ENCODE peak calls at places on chromosomes 2 and 18, in ten cellular contexts. E is GM12891, H is sigmoid colon, W is GM12892, R is HepG2, D is upper lobe of left lung, N is transverse colon, Y is vagina, X is HL-60, J is esophagus muscularis mucosa. M is an unnamed sample.

GRCh38 chr18:11980148-11980554 is 1.2 kb upstream of the IMPA2 start:
- DNase-seq in R (no peak), D (peak; percentile 36), E (no peak), H (no peak), Y (no peak), J (no peak), W (no peak), X (no peak), N (no peak), M (no peak)

GRCh38 chr2:158732573-158733429 is 62.3 kb upstream of the DAPL1 start:
- DNase-seq in Y (peak; percentile 44), D (no peak), E (no peak), R (no peak), J (no peak), H (no peak), X (no peak), N (no peak), W (no peak), M (no peak)

GRCh38 chr2:42296226-42296625 is 64.8 kb downstream of the COX7A2L start:
- DNase-seq in W (no peak), N (no peak), H (no peak), D (no peak), R (no peak), Y (no peak), E (no peak), J (no peak), X (no peak), M (no peak)

GRCh38 chr2:92073815-92074548 is 2797.2 kb upstream of the TEKT4 start:
- DNase-seq in E (no peak), H (peak; percentile 47), N (no peak), Y (no peak), W (no peak), X (no peak), R (no peak), J (no peak), D (no peak), M (no peak)

GRCh38 chr18:51654441-51655326 is 457.2 kb upstream of the MEX3C start:
- DNase-seq in E (peak; percentile 8), J (no peak), W (no peak), R (no peak), N (no peak), X (no peak), Y (no peak), H (no peak), D (no peak), M (no peak)

GRCh38 chr2:122530812-122531211 is 775.4 kb downstream of the TSN start:
- DNase-seq in H (no peak), W (no peak), D (no peak), Y (no peak), X (no peak), E (no peak), N (no peak), J (no peak), R (no peak), M (no peak)

GRCh38 chr2:11710632-11711381 is 35.6 kb upstream of the LPIN1 start:
- DNase-seq in D (no peak), H (no peak), X (no peak), W (no peak), Y (no peak), R (no peak), E (no peak), N (no peak), J (no peak), M (no peak)

GRCh38 chr2:3449106-3449505 is 69.6 kb downstream of the TRAPPC12 start:
- DNase-seq in R (no peak), J (no peak), N (no peak), D (no peak), H (no peak), X (no peak), E (no peak), Y (no peak), W (no peak), M (no peak)

GRCh38 chr2:127219716-127220090 is 396 bp downstream of the CYP27C1 start:
- DNase-seq in H (peak; percentile 68), Y (no peak), E (no peak), R (no peak), N (no peak), X (no peak), W (no peak), J (no peak), D (no peak), M (no peak)

GRCh38 chr2:71482055-71482454 is 28.7 kb downstream of the DYSF start:
- DNase-seq in W (no peak), E (no peak), D (no peak), X (no peak), H (peak; percentile 39), N (no peak), Y (no peak), J (no peak), R (no peak), M (no peak)

GRCh38 chr2:183179156-183179555 is 54.9 kb downstream of the NUP35 start:
- DNase-seq in R (no peak), H (no peak), J (no peak), E (no peak), Y (no peak), D (no peak), W (no peak), N (no peak), X (no peak), M (no peak)

GRCh38 chr2:221655279-221655678 is 83.2 kb upstream of the EPHA4 start:
- DNase-seq in N (no peak), R (no peak), W (no peak), D (no peak), X (no peak), J (no peak), H (no peak), E (no peak), Y (no peak), M (no peak)

GRCh38 chr2:213238753-213239591 is 45.3 kb upstream of the SPAG16 start:
- DNase-seq in E (no peak), J (no peak), Y (no peak), H (no peak), W (no peak), R (peak; percentile 97), N (no peak), D (no peak), X (no peak), M (no peak)

GRCh38 chr2:40281021-40281940 is 170.6 kb downstream of the SLC8A1 start:
- DNase-seq in D (no peak), J (no peak), Y (no peak), W (no peak), E (no peak), N (no peak), H (peak; percentile 76), R (no peak), X (no peak), M (no peak)

GRCh38 chr2:70199320-70199864 is 8.6 kb upstream of the C2orf42 start:
- DNase-seq in R (peak; percentile 36), Y (no peak), X (no peak), J (no peak), W (no peak), N (no peak), E (no peak), H (no peak), D (no peak), M (no peak)

GRCh38 chr2:67876176-67876575 is 186.6 kb downstream of the C1D start:
- DNase-seq in N (no peak), X (no peak), J (no peak), E (no peak), D (no peak), W (no peak), R (no peak), Y (no peak), H (no peak), M (no peak)

GRCh38 chr2:17962874-17963273 is 84.4 kb downstream of the KCNS3 start:
- DNase-seq in H (no peak), E (no peak), R (no peak), X (no peak), J (no peak), N (no peak), D (no peak), W (no peak), Y (peak; percentile 42), M (no peak)
- TF ChIP-seq POLR2AphosphoS5 in H (no peak), E (no peak), R (no peak), X (no peak), J (no peak), N (no peak), D (no peak), W (no peak), Y (no peak), M (no peak)

DNA sequence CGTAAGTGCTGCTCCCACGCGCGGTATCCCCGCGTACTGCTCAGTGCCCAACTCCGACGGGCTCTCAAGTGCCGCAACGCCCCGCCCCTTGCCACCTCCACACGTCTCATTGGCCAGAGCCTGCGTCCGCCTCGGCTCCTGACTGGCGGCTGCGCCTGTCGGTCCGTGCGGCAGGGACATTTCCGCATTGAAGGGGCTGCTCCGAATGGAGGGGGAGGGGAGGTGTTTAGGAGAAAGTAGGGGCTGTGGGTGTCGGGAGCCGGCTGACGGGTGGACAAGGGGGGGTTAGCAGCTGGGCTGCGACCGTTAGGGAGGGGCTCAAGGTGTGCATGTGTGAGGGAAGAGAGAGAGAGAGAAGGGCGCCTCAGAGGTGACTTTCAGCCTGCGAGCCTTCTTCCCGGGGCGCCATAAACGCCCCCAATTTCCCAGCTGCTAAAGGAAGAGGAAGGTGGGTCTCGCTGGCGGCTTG is 877 bp upstream of the UGP2 start:
- DNase-seq in D (peak; percentile 99), Y (peak; percentile 99), W (peak; percentile 79), N (peak; percentile 99), R (peak; percentile 98), J (peak; percentile 99), E (peak; percentile 74), X (peak; percentile 98), H (peak; percentile 99), M (peak; percentile 99)
- TF ChIP-seq POLR2AphosphoS5 in D (peak; percentile 100), Y (peak; percentile 100), W (peak; percentile 98), N (peak; percentile 100), R (peak; percentile 99), J (peak; percentile 100), E (peak; percentile 98), X (peak; percentile 98), H (peak; percentile 95), M (peak; percentile 99)

GRCh38 chr2:79159653-79160052 is at the start of gene REG3A:
- DNase-seq in X (no peak), E (no peak), Y (no peak), W (no peak), D (no peak), N (no peak), H (no peak), R (no peak), J (no peak), M (no peak)
- TF ChIP-seq POLR2AphosphoS5 in X (no peak), E (no peak), Y (no peak), W (no peak), D (no peak), N (no peak), H (no peak), R (no peak), J (no peak), M (no peak)

GRCh38 chr2:118088051-118089014 is at the start of gene INSIG2:
- DNase-seq in D (peak; percentile 98), N (peak; percentile 96), H (peak; percentile 94), W (peak; percentile 71), J (peak; percentile 97), R (peak; percentile 99), Y (peak; percentile 90), X (peak; percentile 97), E (peak; percentile 69), M (peak; percentile 98)
- TF ChIP-seq POLR2AphosphoS5 in D (peak; percentile 82), N (peak; percentile 78), H (peak; percentile 40), W (no peak), J (peak; percentile 87), R (peak; percentile 95), Y (peak; percentile 75), X (no peak), E (no peak), M (peak; percentile 93)